ENCODE peak calls at places on chromosomes 12 and 14, in four cellular contexts. One of them, this sample, is unnamed.

GRCh38 chr12:3496964-3497363 is 6.0 kb downstream of the PRMT8 start:
- DNase-seq in AG04450: no peak
- DNase-seq in spleen: no peak
- DNase-seq in keratinocyte: no peak
- DNase-seq in this sample: no peak

GRCh38 chr14:32669416-32669815 is 269.3 kb upstream of the NPAS3 start:
- DNase-seq in AG04450: no peak
- DNase-seq in spleen: no peak
- DNase-seq in keratinocyte: no peak
- DNase-seq in this sample: no peak

GRCh38 chr12:121753844-121754264 is 39.6 kb downstream of the RHOF start:
- DNase-seq in AG04450: no peak
- DNase-seq in spleen: no peak
- DNase-seq in keratinocyte: no peak
- DNase-seq in this sample: no peak

GRCh38 chr14:23432946-23433345 is 2.5 kb downstream of the MYH7 start:
- DNase-seq in AG04450: no peak
- DNase-seq in spleen: peak; percentile 32
- DNase-seq in keratinocyte: no peak
- DNase-seq in this sample: no peak

GRCh38 chr14:33569844-33570716 is 380.8 kb downstream of the EGLN3 start:
- DNase-seq in AG04450: no peak
- DNase-seq in spleen: no peak
- DNase-seq in keratinocyte: no peak
- DNase-seq in this sample: peak; percentile 55

GRCh38 chr12:47636908-47637780 is 68.7 kb downstream of the RPAP3 start:
- DNase-seq in AG04450: no peak
- DNase-seq in spleen: peak; percentile 79
- DNase-seq in keratinocyte: peak; percentile 30
- DNase-seq in this sample: peak; percentile 42

GRCh38 chr12:12786371-12786715 is 884 bp downstream of the APOLD1 start:
- DNase-seq in AG04450: no peak
- DNase-seq in spleen: no peak
- DNase-seq in keratinocyte: no peak
- DNase-seq in this sample: no peak

GRCh38 chr14:90704362-90705051 is 111.7 kb downstream of the TTC7B start:
- DNase-seq in AG04450: no peak
- DNase-seq in spleen: no peak
- DNase-seq in keratinocyte: no peak
- DNase-seq in this sample: peak; percentile 22

GRCh38 chr14:61364243-61364642 is 42.9 kb downstream of the PRKCH start:
- DNase-seq in AG04450: no peak
- DNase-seq in spleen: no peak
- DNase-seq in keratinocyte: no peak
- DNase-seq in this sample: no peak

GRCh38 chr14:55103005-55103640 is 25.9 kb upstream of the LGALS3 start:
- DNase-seq in AG04450: peak; percentile 72
- DNase-seq in spleen: peak; percentile 83
- DNase-seq in keratinocyte: peak; percentile 81
- DNase-seq in this sample: peak; percentile 86

GRCh38 chr14:91867316-91867988 is at the start of gene TC2N:
- DNase-seq in AG04450: no peak
- DNase-seq in spleen: no peak
- DNase-seq in keratinocyte: no peak
- DNase-seq in this sample: no peak

GRCh38 chr14:34632451-34632850 is 2.5 kb upstream of the SNX6 start:
- DNase-seq in AG04450: no peak
- DNase-seq in spleen: no peak
- DNase-seq in keratinocyte: no peak
- DNase-seq in this sample: no peak

GRCh38 chr12:65761301-65761700 is 63.0 kb upstream of the HMGA2 start:
- DNase-seq in AG04450: no peak
- DNase-seq in spleen: no peak
- DNase-seq in keratinocyte: no peak
- DNase-seq in this sample: no peak

GRCh38 chr12:8951744-8952143 is 2.3 kb upstream of the M6PR start:
- DNase-seq in AG04450: no peak
- DNase-seq in spleen: no peak
- DNase-seq in keratinocyte: no peak
- DNase-seq in this sample: no peak

GRCh38 chr12:8948711-8949524 is 527 bp downstream of the M6PR start:
- DNase-seq in AG04450: no peak
- DNase-seq in spleen: no peak
- DNase-seq in keratinocyte: no peak
- DNase-seq in this sample: peak; percentile 24

GRCh38 chr12:8950702-8951478 is 1.4 kb upstream of the M6PR start:
- DNase-seq in AG04450: no peak
- DNase-seq in spleen: no peak
- DNase-seq in keratinocyte: no peak
- DNase-seq in this sample: no peak

GRCh38 chr12:8949525-8950286 is at the start of gene M6PR:
- DNase-seq in AG04450: peak; percentile 78
- DNase-seq in spleen: peak; percentile 98
- DNase-seq in keratinocyte: peak; percentile 75
- DNase-seq in this sample: peak; percentile 92

DNA sequence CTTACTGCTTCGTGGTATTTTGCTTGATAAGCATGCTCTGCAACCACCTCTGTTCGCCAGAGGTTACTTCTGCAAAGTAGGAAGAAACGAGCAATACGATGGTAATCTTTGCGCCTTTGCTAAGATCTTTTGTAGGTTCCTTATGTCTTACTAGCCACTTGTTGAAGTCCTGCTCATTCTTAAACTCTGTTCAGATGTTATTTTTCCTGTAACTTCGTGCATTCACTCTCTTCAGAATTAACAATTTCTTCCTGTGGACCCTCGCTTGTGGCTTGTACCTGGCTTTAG is 786 bp upstream of the M6PR start:
- DNase-seq in AG04450: no peak
- DNase-seq in spleen: no peak
- DNase-seq in keratinocyte: no peak
- DNase-seq in this sample: no peak
- TF ChIP-seq CTCF in AG04450: no peak
- TF ChIP-seq CTCF in spleen: no peak
- TF ChIP-seq CTCF in keratinocyte: no peak
- TF ChIP-seq CTCF in this sample: no peak

DNA sequence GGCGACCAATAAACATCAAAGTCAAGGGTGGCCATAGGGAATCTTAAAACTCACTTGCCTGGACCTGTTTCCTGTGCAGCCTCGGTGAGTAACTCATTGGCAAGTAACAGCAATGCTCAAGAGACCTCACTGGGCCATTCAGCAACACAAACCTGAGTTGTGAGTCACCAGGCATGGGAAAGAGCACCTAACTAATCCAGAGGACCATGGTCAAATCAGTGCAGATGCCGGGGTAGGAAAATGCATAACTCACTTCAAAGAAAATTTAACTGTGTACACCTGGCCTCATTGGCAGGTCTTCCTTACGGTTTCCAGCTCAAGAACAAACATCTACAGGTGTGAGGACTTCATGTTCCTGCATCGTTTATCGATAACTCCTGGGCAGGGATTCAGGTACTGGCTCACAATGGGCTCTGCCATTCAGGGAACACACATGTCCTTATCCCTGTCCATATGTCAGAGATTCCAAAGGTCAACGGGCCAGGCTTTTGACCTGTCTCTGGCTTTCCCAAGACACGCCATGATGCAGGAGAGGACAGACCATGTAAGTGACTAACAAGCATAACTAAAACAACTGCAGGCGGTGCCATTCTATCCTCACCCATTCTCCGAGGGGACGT is 211.8 kb downstream of the ANO2 start:
- DNase-seq in AG04450: no peak
- DNase-seq in spleen: no peak
- DNase-seq in keratinocyte: peak; percentile 63
- DNase-seq in this sample: no peak
- H3K4me3 ChIP-seq in AG04450: no peak overlapping the region
- H3K4me3 ChIP-seq in spleen: no peak overlapping the region
- H3K4me3 ChIP-seq in keratinocyte: no peak overlapping the region
- H3K4me3 ChIP-seq in this sample: no peak overlapping the region

GRCh38 chr12:78392918-78393317 is 471.7 kb upstream of the SYT1 start:
- DNase-seq in AG04450: no peak
- DNase-seq in spleen: no peak
- DNase-seq in keratinocyte: no peak
- DNase-seq in this sample: peak; percentile 32
- TF ChIP-seq CTCF in AG04450: peak; percentile 44
- TF ChIP-seq CTCF in spleen: no peak
- TF ChIP-seq CTCF in keratinocyte: no peak
- TF ChIP-seq CTCF in this sample: peak; percentile 46

DNA sequence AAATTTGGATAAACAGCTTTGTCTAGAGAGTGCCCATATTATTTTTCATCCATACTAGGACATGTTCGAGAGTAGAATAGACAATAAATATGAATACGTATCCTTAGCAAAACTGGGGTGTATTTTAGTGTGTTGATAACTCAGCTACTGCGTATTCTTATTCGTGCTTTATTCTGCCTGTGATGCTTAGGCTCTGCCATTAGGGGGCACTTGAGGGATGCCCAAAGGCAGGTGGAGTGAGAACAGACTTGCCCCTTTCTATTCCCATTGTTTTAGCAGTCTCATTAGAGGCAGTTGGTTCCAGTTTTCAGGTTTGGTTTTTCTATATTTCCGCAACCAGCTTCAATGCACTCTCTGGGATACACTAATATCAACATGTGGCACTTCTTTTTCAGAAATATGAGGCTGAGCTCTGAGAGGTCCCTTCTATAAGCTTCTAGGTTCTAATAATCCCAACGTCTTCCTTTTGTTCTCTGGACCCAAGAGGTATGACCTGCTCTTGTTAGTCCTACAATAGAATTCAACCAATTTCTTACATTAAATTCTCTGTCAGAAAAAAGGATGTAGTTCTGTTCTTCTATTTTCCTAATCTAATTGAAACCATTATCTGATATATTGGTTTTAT is 985.7 kb upstream of the FBXO33 start:
- DNase-seq in AG04450: no peak
- DNase-seq in spleen: no peak
- DNase-seq in keratinocyte: no peak
- DNase-seq in this sample: no peak
- H3K4me3 ChIP-seq in AG04450: no peak overlapping the region
- H3K4me3 ChIP-seq in spleen: no peak overlapping the region
- H3K4me3 ChIP-seq in keratinocyte: no peak overlapping the region
- H3K4me3 ChIP-seq in this sample: no peak overlapping the region

DNA sequence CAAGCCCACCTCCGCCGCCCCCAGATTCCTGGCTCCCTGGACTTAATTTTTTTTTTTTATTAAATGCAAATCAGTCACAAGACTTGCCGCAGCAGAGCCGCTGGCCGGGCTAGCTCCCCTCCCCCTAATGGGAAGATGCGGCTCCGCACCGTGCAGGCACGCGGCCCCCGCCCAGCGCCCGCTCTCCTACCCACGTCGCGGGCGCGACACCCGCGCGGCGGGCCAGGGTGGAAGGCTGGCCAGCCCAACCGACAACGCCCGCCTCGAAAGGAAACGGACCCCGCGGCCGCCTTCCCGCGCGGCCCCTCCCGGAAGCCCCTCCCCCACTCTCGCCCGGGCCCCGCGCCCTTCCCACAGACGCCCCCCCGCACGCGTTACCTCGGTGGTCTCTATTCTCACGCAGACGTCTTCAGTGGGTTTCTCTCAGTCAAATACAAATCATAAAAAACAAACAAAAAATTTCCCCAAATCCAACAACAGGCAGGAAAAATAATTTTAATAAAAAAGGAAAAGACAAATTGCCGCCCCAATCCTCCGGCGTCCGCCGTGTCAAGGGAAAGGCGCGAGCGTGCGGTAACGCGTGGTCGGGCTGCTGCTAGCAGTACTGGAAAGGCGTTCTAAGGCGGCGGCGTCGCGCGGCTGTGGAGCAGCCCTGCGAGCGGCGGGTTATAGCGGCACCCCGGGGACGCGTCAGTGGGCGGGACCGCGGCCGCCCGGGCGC is at the start of gene SLC38A2:
- DNase-seq in AG04450: no peak
- DNase-seq in spleen: peak; percentile 100
- DNase-seq in keratinocyte: peak; percentile 40
- DNase-seq in this sample: peak; percentile 94
- TF ChIP-seq CTCF in AG04450: no peak
- TF ChIP-seq CTCF in spleen: no peak
- TF ChIP-seq CTCF in keratinocyte: no peak
- TF ChIP-seq CTCF in this sample: no peak

This sample was measured in brain microvascular endothelial cell.